ENCODE peak calls at places on chromosomes 13 and 19, in six cellular contexts. M is GM23338, G is EL, E is RKO, N is heart left ventricle, S is renal cortical epithelial cell. J is an unnamed sample.

GRCh38 chr19:12721656-12722565 is 1.8 kb downstream of the TNPO2 start:
- DNase-seq in M (peak; percentile 93), G (peak; percentile 82), E (peak; percentile 68), N (peak; percentile 76), S (peak; percentile 20), J (peak; percentile 76)

GRCh38 chr13:51801631-51802099 is 2.3 kb downstream of the DHRS12 start:
- DNase-seq in M (no peak), G (peak; percentile 18), E (no peak), N (peak; percentile 84), S (peak; percentile 40), J (peak; percentile 90)

GRCh38 chr13:30052127-30052526 is 201.7 kb upstream of the UBL3 start:
- DNase-seq in M (peak; percentile 71), G (no peak), E (no peak), N (no peak), S (no peak), J (no peak)

GRCh38 chr19:39846678-39847486 is 703 bp upstream of the FBL start:
- DNase-seq in M (peak; percentile 48), G (peak; percentile 40), E (no peak), N (no peak), S (no peak), J (no peak)

GRCh38 chr19:54029930-54030490 is 33.7 kb downstream of the VSTM1 start:
- DNase-seq in M (peak; percentile 95), G (peak; percentile 62), E (peak; percentile 80), N (peak; percentile 50), S (peak; percentile 11), J (peak; percentile 61)

GRCh38 chr13:29925457-29925856 is 75.0 kb upstream of the UBL3 start:
- DNase-seq in M (no peak), G (peak; percentile 81), E (no peak), N (peak; percentile 64), S (peak; percentile 93), J (peak; percentile 81)

GRCh38 chr19:51706885-51707284 is 13.8 kb downstream of the SPACA6 start:
- DNase-seq in M (no peak), G (no peak), E (no peak), N (no peak), S (no peak), J (no peak)

GRCh38 chr19:38281820-38282566 is 17.6 kb downstream of the SPINT2 start:
- DNase-seq in M (no peak), G (no peak), E (no peak), N (no peak), S (no peak), J (no peak)

GRCh38 chr13:23588576-23589141 is 18.4 kb downstream of the TNFRSF19 start:
- DNase-seq in M (no peak), G (no peak), E (no peak), N (no peak), S (peak; percentile 51), J (no peak)

GRCh38 chr13:112586334-112586733 is 1.6 kb downstream of the TUBGCP3 start:
- DNase-seq in M (no peak), G (no peak), E (no peak), N (no peak), S (no peak), J (no peak)

GRCh38 chr13:86881390-86881789 is 789.8 kb upstream of the SLITRK5 start:
- DNase-seq in M (peak; percentile 82), G (no peak), E (no peak), N (no peak), S (no peak), J (no peak)

GRCh38 chr13:40193290-40194203 is 472.9 kb downstream of the FOXO1 start:
- DNase-seq in M (no peak), G (peak; percentile 18), E (no peak), N (peak; percentile 38), S (no peak), J (no peak)

GRCh38 chr13:44368062-44368591 is 5.5 kb upstream of the SERP2 start:
- DNase-seq in M (no peak), G (peak; percentile 63), E (no peak), N (no peak), S (no peak), J (no peak)

GRCh38 chr13:28659611-28659970 is 661 bp downstream of the POMP start:
- DNase-seq in M (no peak), G (peak; percentile 60), E (peak; percentile 65), N (no peak), S (peak; percentile 72), J (no peak)

GRCh38 chr19:42850981-42851717 is 28.4 kb downstream of the PSG1 start:
- DNase-seq in M (no peak), G (peak; percentile 99), E (peak; percentile 74), N (no peak), S (peak; percentile 96), J (no peak)

GRCh38 chr19:19405919-19406877 is 723 bp downstream of the GATAD2A start:
- DNase-seq in M (peak; percentile 83), G (peak; percentile 60), E (peak; percentile 69), N (peak; percentile 72), S (peak; percentile 40), J (peak; percentile 76)

GRCh38 chr13:46797468-46798237 is 692 bp upstream of the ESD start:
- DNase-seq in M (no peak), G (no peak), E (no peak), N (no peak), S (peak; percentile 94), J (no peak)

GRCh38 chr13:74062933-74063332 is 71.3 kb downstream of the KLF12 start:
- DNase-seq in M (no peak), G (peak; percentile 11), E (no peak), N (peak; percentile 73), S (peak; percentile 38), J (no peak)